ENCODE peak calls at places on chromosome 20, in four cellular contexts. One of them, this sample, is unnamed.
A peak's percentile ranks its signal among the peaks of the same experiment; 100 is the strongest.

GRCh38 chr20:24477831-24478547 is 8.6 kb downstream of the SYNDIG1 start:
- DNase-seq in IMR-90: no peak
- DNase-seq in fibroblast of lung: no peak
- DNase-seq in K562: no peak
- DNase-seq in this sample: no peak

GRCh38 chr20:43691928-43692524 is 25.1 kb downstream of the MYBL2 start:
- DNase-seq in IMR-90: peak; percentile 18
- DNase-seq in fibroblast of lung: peak; percentile 12
- DNase-seq in K562: peak; percentile 70
- DNase-seq in this sample: peak; percentile 27

GRCh38 chr20:41456341-41456740 is 89.7 kb upstream of the EMILIN3 start:
- DNase-seq in IMR-90: peak; percentile 77
- DNase-seq in fibroblast of lung: peak; percentile 14
- DNase-seq in K562: no peak
- DNase-seq in this sample: no peak

GRCh38 chr20:33411136-33411690 is 9.9 kb upstream of the CDK5RAP1 start:
- DNase-seq in IMR-90: no peak
- DNase-seq in fibroblast of lung: no peak
- DNase-seq in K562: no peak
- DNase-seq in this sample: no peak

GRCh38 chr20:38094968-38095689 is 61.6 kb downstream of the RPRD1B start:
- DNase-seq in IMR-90: no peak
- DNase-seq in fibroblast of lung: no peak
- DNase-seq in K562: no peak
- DNase-seq in this sample: no peak

GRCh38 chr20:14612389-14612788 is 275.0 kb upstream of the FLRT3 start:
- DNase-seq in IMR-90: peak; percentile 4
- DNase-seq in fibroblast of lung: no peak
- DNase-seq in K562: no peak
- DNase-seq in this sample: no peak

GRCh38 chr20:41249371-41249770 is 68.2 kb downstream of the ZHX3 start:
- DNase-seq in IMR-90: peak; percentile 87
- DNase-seq in fibroblast of lung: peak; percentile 92
- DNase-seq in K562: no peak
- DNase-seq in this sample: peak; percentile 78

GRCh38 chr20:23147964-23148720 is 62.0 kb upstream of the CD93 start:
- DNase-seq in IMR-90: peak; percentile 90
- DNase-seq in fibroblast of lung: peak; percentile 81
- DNase-seq in K562: peak; percentile 61
- DNase-seq in this sample: peak; percentile 72

GRCh38 chr20:13395232-13395631 is 174.2 kb downstream of the ISM1 start:
- DNase-seq in IMR-90: no peak
- DNase-seq in fibroblast of lung: no peak
- DNase-seq in K562: no peak
- DNase-seq in this sample: no peak

GRCh38 chr20:51529027-51529749 is 13.3 kb downstream of the NFATC2 start:
- DNase-seq in IMR-90: peak; percentile 74
- DNase-seq in fibroblast of lung: peak; percentile 56
- DNase-seq in K562: peak; percentile 46
- DNase-seq in this sample: no peak

GRCh38 chr20:34951652-34952051 is 4.0 kb downstream of the GSS start:
- DNase-seq in IMR-90: no peak
- DNase-seq in fibroblast of lung: no peak
- DNase-seq in K562: no peak
- DNase-seq in this sample: no peak

GRCh38 chr20:7667194-7667593 is 273.1 kb downstream of the HAO1 start:
- DNase-seq in IMR-90: no peak
- DNase-seq in fibroblast of lung: peak; percentile 43
- DNase-seq in K562: no peak
- DNase-seq in this sample: peak; percentile 27

GRCh38 chr20:38633577-38634093 is 32.0 kb downstream of the ARHGAP40 start:
- DNase-seq in IMR-90: peak; percentile 20
- DNase-seq in fibroblast of lung: peak; percentile 14
- DNase-seq in K562: peak; percentile 88
- DNase-seq in this sample: peak; percentile 30

GRCh38 chr20:4951299-4951698 is 50.0 kb downstream of the SLC23A2 start:
- DNase-seq in IMR-90: peak; percentile 90
- DNase-seq in fibroblast of lung: peak; percentile 92
- DNase-seq in K562: no peak
- DNase-seq in this sample: peak; percentile 94

GRCh38 chr20:8176276-8176675 is 44.2 kb downstream of the PLCB1 start:
- DNase-seq in IMR-90: no peak
- DNase-seq in fibroblast of lung: no peak
- DNase-seq in K562: no peak
- DNase-seq in this sample: no peak

GRCh38 chr20:32456869-32457421 is 98.8 kb downstream of the ASXL1 start:
- DNase-seq in IMR-90: peak; percentile 17
- DNase-seq in fibroblast of lung: peak; percentile 42
- DNase-seq in K562: no peak
- DNase-seq in this sample: no peak

GRCh38 chr20:32343438-32343837 is 14.7 kb upstream of the ASXL1 start:
- DNase-seq in IMR-90: peak; percentile 85
- DNase-seq in fibroblast of lung: peak; percentile 87
- DNase-seq in K562: no peak
- DNase-seq in this sample: peak; percentile 76

GRCh38 chr20:34216382-34216742 is 24.9 kb upstream of the ASIP start:
- DNase-seq in IMR-90: no peak
- DNase-seq in fibroblast of lung: no peak
- DNase-seq in K562: no peak
- DNase-seq in this sample: no peak

GRCh38 chr20:47487175-47487917 is 14.3 kb upstream of the NCOA3 start:
- DNase-seq in IMR-90: peak; percentile 25
- DNase-seq in fibroblast of lung: peak; percentile 34
- DNase-seq in K562: peak; percentile 50
- DNase-seq in this sample: peak; percentile 58

GRCh38 chr20:37243937-37244571 is 17.6 kb downstream of the GHRH start:
- DNase-seq in IMR-90: no peak
- DNase-seq in fibroblast of lung: peak; percentile 5
- DNase-seq in K562: no peak
- DNase-seq in this sample: no peak

GRCh38 chr20:56522311-56522710 is 2.2 kb upstream of the FAM209A start:
- DNase-seq in IMR-90: no peak
- DNase-seq in fibroblast of lung: no peak
- DNase-seq in K562: no peak
- DNase-seq in this sample: no peak

GRCh38 chr20:21315138-21315537 is 12.0 kb downstream of the XRN2 start:
- DNase-seq in IMR-90: peak; percentile 78
- DNase-seq in fibroblast of lung: peak; percentile 94
- DNase-seq in K562: no peak
- DNase-seq in this sample: peak; percentile 94

GRCh38 chr20:19649041-19649440 is 109.0 kb upstream of the RIN2 start:
- DNase-seq in IMR-90: no peak
- DNase-seq in fibroblast of lung: no peak
- DNase-seq in K562: no peak
- DNase-seq in this sample: no peak

GRCh38 chr20:58651548-58651822 is 402 bp downstream of the STX16 start:
- DNase-seq in IMR-90: peak; percentile 8
- DNase-seq in fibroblast of lung: no peak
- DNase-seq in K562: no peak
- DNase-seq in this sample: no peak

GRCh38 chr20:23451956-23452487 is 654 bp downstream of the CST11 start:
- DNase-seq in IMR-90: no peak
- DNase-seq in fibroblast of lung: no peak
- DNase-seq in K562: no peak
- DNase-seq in this sample: no peak

GRCh38 chr20:646107-646867 is 6.7 kb downstream of the SRXN1 start:
- DNase-seq in IMR-90: no peak
- DNase-seq in fibroblast of lung: no peak
- DNase-seq in K562: no peak
- DNase-seq in this sample: no peak

GRCh38 chr20:39399463-39399862 is 437.3 kb downstream of the DHX35 start:
- DNase-seq in IMR-90: no peak
- DNase-seq in fibroblast of lung: no peak
- DNase-seq in K562: no peak
- DNase-seq in this sample: no peak

GRCh38 chr20:41049451-41049850 is 20.8 kb downstream of the TOP1 start:
- DNase-seq in IMR-90: no peak
- DNase-seq in fibroblast of lung: no peak
- DNase-seq in K562: no peak
- DNase-seq in this sample: no peak

GRCh38 chr20:47205577-47206123 is 150.8 kb downstream of the ZMYND8 start:
- DNase-seq in IMR-90: peak; percentile 79
- DNase-seq in fibroblast of lung: peak; percentile 78
- DNase-seq in K562: peak; percentile 74
- DNase-seq in this sample: peak; percentile 35

GRCh38 chr20:38590682-38591483 is 9.9 kb downstream of the ADIG start:
- DNase-seq in IMR-90: no peak
- DNase-seq in fibroblast of lung: no peak
- DNase-seq in K562: no peak
- DNase-seq in this sample: peak; percentile 13

GRCh38 chr20:52060794-52061714 is 130.5 kb downstream of the ZFP64 start:
- DNase-seq in IMR-90: no peak
- DNase-seq in fibroblast of lung: no peak
- DNase-seq in K562: no peak
- DNase-seq in this sample: no peak

GRCh38 chr20:9035129-9035528 is 33.8 kb upstream of the PLCB4 start:
- DNase-seq in IMR-90: peak; percentile 94
- DNase-seq in fibroblast of lung: peak; percentile 89
- DNase-seq in K562: no peak
- DNase-seq in this sample: peak; percentile 13

GRCh38 chr20:47438464-47439381 is 63.0 kb upstream of the NCOA3 start:
- DNase-seq in IMR-90: no peak
- DNase-seq in fibroblast of lung: peak; percentile 61
- DNase-seq in K562: peak; percentile 75
- DNase-seq in this sample: peak; percentile 52

GRCh38 chr20:13995841-13996240 is 525 bp downstream of the MACROD2 start:
- DNase-seq in IMR-90: no peak
- DNase-seq in fibroblast of lung: no peak
- DNase-seq in K562: no peak
- DNase-seq in this sample: peak; percentile 41

GRCh38 chr20:11766961-11767360 is 150.7 kb upstream of the BTBD3 start:
- DNase-seq in IMR-90: peak; percentile 61
- DNase-seq in fibroblast of lung: peak; percentile 78
- DNase-seq in K562: no peak
- DNase-seq in this sample: no peak

GRCh38 chr20:43900062-43900461 is 14.6 kb upstream of the TOX2 start:
- DNase-seq in IMR-90: no peak
- DNase-seq in fibroblast of lung: no peak
- DNase-seq in K562: no peak
- DNase-seq in this sample: no peak

DNA sequence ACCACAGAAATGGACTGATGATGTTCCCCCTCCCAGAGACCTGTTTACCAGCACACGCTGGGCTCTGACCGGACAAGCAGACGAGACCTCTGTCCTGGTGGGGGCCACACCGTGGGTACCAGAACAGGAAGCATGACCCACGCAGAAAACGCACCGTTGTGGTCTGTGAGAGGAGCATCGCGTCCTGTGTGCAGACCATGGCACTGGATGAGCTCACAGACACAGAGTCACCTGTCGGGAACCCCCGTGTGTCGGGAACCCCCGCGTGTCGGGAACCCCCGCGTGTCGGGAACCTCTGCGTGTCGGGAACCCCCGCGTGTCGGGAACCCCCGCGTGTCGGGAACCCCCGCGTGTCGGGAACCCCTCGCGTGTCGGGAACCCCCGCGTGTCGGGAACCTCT is 37.4 kb downstream of the MYT1 start:
- DNase-seq in IMR-90: no peak
- DNase-seq in fibroblast of lung: no peak
- DNase-seq in K562: no peak
- DNase-seq in this sample: no peak
- H3K27me3 ChIP-seq in IMR-90: peaks cover 22% of the 10 kb centered on the region
- H3K27me3 ChIP-seq in fibroblast of lung: peaks cover 2% of the 10 kb centered on the region
- H3K27me3 ChIP-seq in K562: peaks cover 80% of the 10 kb centered on the region
- H3K27me3 ChIP-seq in this sample: peaks cover 1% of the 10 kb centered on the region

GRCh38 chr20:49103019-49103418 is 56.9 kb downstream of the CSE1L start:
- DNase-seq in IMR-90: no peak
- DNase-seq in fibroblast of lung: no peak
- DNase-seq in K562: no peak
- DNase-seq in this sample: no peak
- H3K36me3 ChIP-seq in IMR-90: peaks cover 26% of the 10 kb centered on the region
- H3K36me3 ChIP-seq in fibroblast of lung: peaks cover 9% of the 10 kb centered on the region
- H3K36me3 ChIP-seq in K562: peaks cover 59% of the 10 kb centered on the region
- H3K36me3 ChIP-seq in this sample: peaks cover 22% of the 10 kb centered on the region

DNA sequence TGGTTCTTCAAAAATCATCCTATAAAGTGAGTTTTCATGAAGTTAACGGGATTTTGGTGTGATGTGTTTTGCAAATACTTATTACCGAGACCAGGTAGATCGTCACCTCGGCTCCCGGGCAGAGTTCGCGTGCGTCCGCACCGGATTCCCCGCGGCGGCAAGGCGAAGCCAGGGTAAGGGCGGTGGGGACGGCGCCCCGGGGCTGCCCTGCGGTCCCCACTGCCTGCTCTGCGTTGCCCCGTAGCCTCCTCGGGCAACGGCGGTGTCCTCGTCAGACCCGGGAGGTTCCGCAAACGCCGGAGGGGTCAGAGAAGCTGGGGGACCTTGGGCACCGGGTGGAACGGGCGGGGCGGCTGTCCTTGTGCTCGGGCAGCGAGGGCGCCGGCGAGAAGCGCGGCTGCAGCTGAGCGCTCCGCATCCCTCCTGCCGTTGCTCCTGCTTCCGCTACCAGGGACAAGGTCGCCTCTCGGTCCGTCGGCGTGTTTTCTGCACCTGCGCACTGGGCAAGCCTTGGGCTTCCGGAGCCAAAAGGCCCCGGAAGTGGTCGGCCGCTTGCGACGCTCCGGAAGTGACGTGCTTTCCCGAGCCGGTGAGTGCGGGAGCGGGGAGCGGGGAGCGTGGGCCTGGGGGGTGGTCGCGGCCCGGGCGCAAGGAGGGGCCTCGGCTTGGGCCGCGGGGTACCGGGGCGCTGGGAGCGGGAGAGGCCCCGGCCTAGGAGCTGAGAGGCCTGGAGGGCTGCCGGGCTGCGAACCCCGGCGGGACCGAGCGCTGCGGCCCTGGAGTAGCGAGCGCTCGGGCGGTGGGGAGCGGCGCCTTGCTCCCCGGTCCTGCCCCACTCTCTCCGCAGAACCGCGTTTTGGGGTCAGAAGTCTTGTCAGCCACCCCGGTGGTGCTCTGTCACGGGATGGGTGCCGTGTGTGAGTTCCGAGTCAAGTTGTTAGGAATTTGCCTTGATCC is at the start of gene MTG2:
- DNase-seq in IMR-90: peak; percentile 95
- DNase-seq in fibroblast of lung: peak; percentile 92
- DNase-seq in K562: peak; percentile 97
- DNase-seq in this sample: peak; percentile 91
- H2AFZ ChIP-seq in IMR-90: peak within 1 kb of the TSS; percentile 95
- H2AFZ ChIP-seq in fibroblast of lung: peak within 1 kb of the TSS; percentile 86
- H2AFZ ChIP-seq in K562: peak within 1 kb of the TSS; percentile 82
- H2AFZ ChIP-seq in this sample: peak within 1 kb of the TSS; percentile 82

GRCh38 chr20:57587278-57587988 is 26.5 kb downstream of the PCK1 start:
- DNase-seq in IMR-90: no peak
- DNase-seq in fibroblast of lung: no peak
- DNase-seq in K562: no peak
- DNase-seq in this sample: no peak

GRCh38 chr20:57589123-57589727 is 28.3 kb downstream of the PCK1 start:
- DNase-seq in IMR-90: no peak
- DNase-seq in fibroblast of lung: no peak
- DNase-seq in K562: no peak
- DNase-seq in this sample: no peak

GRCh38 chr20:57586943-57587277 is 26.0 kb downstream of the PCK1 start:
- DNase-seq in IMR-90: no peak
- DNase-seq in fibroblast of lung: no peak
- DNase-seq in K562: no peak
- DNase-seq in this sample: no peak

GRCh38 chr20:57588596-57588995 is 27.7 kb downstream of the PCK1 start:
- DNase-seq in IMR-90: no peak
- DNase-seq in fibroblast of lung: no peak
- DNase-seq in K562: no peak
- DNase-seq in this sample: no peak

GRCh38 chr20:57587989-57588377 is 27.1 kb downstream of the PCK1 start:
- DNase-seq in IMR-90: no peak
- DNase-seq in fibroblast of lung: no peak
- DNase-seq in K562: no peak
- DNase-seq in this sample: no peak
- H3K27me3 ChIP-seq in IMR-90: peaks cover 14% of the 10 kb centered on the region
- H3K27me3 ChIP-seq in fibroblast of lung: no peaks in the 10 kb centered on the region
- H3K27me3 ChIP-seq in K562: peaks cover 5% of the 10 kb centered on the region
- H3K27me3 ChIP-seq in this sample: peaks cover 2% of the 10 kb centered on the region